ENCODE peak calls at places on chromosomes 6 and 20, in eight cellular contexts. F, D, L, M, I, P, V and J are unnamed samples.

GRCh38 chr6:138690975-138691594 is 82.5 kb upstream of the CCDC28A start:
- DNase-seq in L (peak), F (no peak), I (no peak), M (no peak), V (no peak), D (no peak), P (no peak), J (no peak)

GRCh38 chr6:90977513-90977912 is 390.6 kb upstream of the MAP3K7 start:
- DNase-seq in L (no peak), F (no peak), D (no peak), M (no peak), I (no peak), P (no peak), V (no peak), J (no peak)

GRCh38 chr6:7745942-7746341 is 20.0 kb downstream of the BMP6 start:
- DNase-seq in V (no peak), M (no peak), I (no peak), P (no peak), L (no peak), D (no peak), F (no peak), J (no peak)

GRCh38 chr6:146770275-146770964 is 171.6 kb downstream of the ADGB start:
- DNase-seq in I (no peak), M (no peak), D (no peak), F (no peak), V (no peak), P (no peak), L (no peak), J (no peak)

GRCh38 chr6:138115191-138115590 is 8.0 kb upstream of the PERP start:
- DNase-seq in M (no peak), L (no peak), D (no peak), V (no peak), F (no peak), I (no peak), P (no peak), J (no peak)

GRCh38 chr20:34083137-34083536 is 28.9 kb downstream of the EIF2S2 start:
- DNase-seq in L (peak), F (peak), V (no peak), P (no peak), D (peak), I (peak), M (no peak), J (peak)

GRCh38 chr20:8305449-8305978 is 173.4 kb downstream of the PLCB1 start:
- DNase-seq in V (peak), I (peak), P (peak), L (no peak), D (peak), M (peak), F (peak), J (peak)

GRCh38 chr6:34514593-34515472 is 41.3 kb downstream of the SPDEF start:
- DNase-seq in P (no peak), M (no peak), V (no peak), I (peak), D (no peak), F (no peak), L (peak), J (peak)

GRCh38 chr6:170203212-170203611 is 87.7 kb downstream of the DLL1 start:
- DNase-seq in M (no peak), V (peak), D (no peak), P (no peak), I (no peak), F (no peak), L (no peak), J (no peak)

GRCh38 chr20:41005361-41005729 is 23.3 kb upstream of the TOP1 start:
- DNase-seq in I (peak), D (peak), L (peak), M (peak), P (no peak), F (peak), V (no peak), J (no peak)

GRCh38 chr6:5529733-5530132 is 268.4 kb downstream of the FARS2 start:
- DNase-seq in V (no peak), L (peak), P (no peak), I (peak), M (no peak), F (no peak), D (no peak), J (no peak)

GRCh38 chr6:27025351-27025750 is 222.2 kb upstream of the PRSS16 start:
- DNase-seq in P (no peak), V (no peak), F (no peak), L (no peak), M (no peak), D (no peak), I (peak), J (no peak)

GRCh38 chr6:46046558-46047169 is 31.0 kb upstream of the CLIC5 start:
- DNase-seq in I (no peak), P (no peak), M (no peak), D (no peak), F (no peak), V (no peak), L (no peak), J (no peak)

GRCh38 chr6:72411872-72412708 is 209.8 kb upstream of the KCNQ5 start:
- DNase-seq in L (peak), F (peak), M (peak), P (peak), V (peak), D (peak), I (peak), J (peak)

GRCh38 chr6:1424306-1424927 is 35.0 kb downstream of the FOXF2 start:
- DNase-seq in M (peak), D (peak), I (peak), V (no peak), F (peak), P (peak), L (peak), J (peak)

GRCh38 chr20:39269031-39269461 is 306.9 kb downstream of the DHX35 start:
- DNase-seq in V (peak), I (peak), D (peak), P (peak), M (peak), F (peak), L (no peak), J (peak)
- TF ChIP-seq CTCF in V (peak), I (peak), D (peak), P (peak), M (peak), F (peak), L (peak), J (peak)

GRCh38 chr6:114342086-114342825 is 567 bp downstream of the HS3ST5 start:
- DNase-seq in M (no peak), P (peak), I (peak), D (peak), V (no peak), F (peak), L (no peak), J (peak)

GRCh38 chr6:114343782-114344144 is 940 bp upstream of the HS3ST5 start:
- DNase-seq in L (no peak), F (no peak), P (no peak), I (no peak), M (no peak), D (no peak), V (no peak), J (no peak)

GRCh38 chr6:114344216-114344970 is 1.6 kb upstream of the HS3ST5 start:
- DNase-seq in M (no peak), I (no peak), F (no peak), V (no peak), D (no peak), L (no peak), P (peak), J (no peak)

GRCh38 chr6:114344971-114345274 is 2.1 kb upstream of the HS3ST5 start:
- DNase-seq in V (no peak), L (no peak), F (no peak), D (no peak), P (no peak), I (no peak), M (no peak), J (no peak)

GRCh38 chr6:114342826-114343781 is at the start of gene HS3ST5:
- DNase-seq in D (peak), F (peak), I (peak), P (peak), M (peak), L (peak), V (no peak), J (peak)
- TF ChIP-seq CTCF in D (peak), F (peak), I (no peak), P (no peak), M (peak), L (peak), V (no peak), J (peak)

DNA sequence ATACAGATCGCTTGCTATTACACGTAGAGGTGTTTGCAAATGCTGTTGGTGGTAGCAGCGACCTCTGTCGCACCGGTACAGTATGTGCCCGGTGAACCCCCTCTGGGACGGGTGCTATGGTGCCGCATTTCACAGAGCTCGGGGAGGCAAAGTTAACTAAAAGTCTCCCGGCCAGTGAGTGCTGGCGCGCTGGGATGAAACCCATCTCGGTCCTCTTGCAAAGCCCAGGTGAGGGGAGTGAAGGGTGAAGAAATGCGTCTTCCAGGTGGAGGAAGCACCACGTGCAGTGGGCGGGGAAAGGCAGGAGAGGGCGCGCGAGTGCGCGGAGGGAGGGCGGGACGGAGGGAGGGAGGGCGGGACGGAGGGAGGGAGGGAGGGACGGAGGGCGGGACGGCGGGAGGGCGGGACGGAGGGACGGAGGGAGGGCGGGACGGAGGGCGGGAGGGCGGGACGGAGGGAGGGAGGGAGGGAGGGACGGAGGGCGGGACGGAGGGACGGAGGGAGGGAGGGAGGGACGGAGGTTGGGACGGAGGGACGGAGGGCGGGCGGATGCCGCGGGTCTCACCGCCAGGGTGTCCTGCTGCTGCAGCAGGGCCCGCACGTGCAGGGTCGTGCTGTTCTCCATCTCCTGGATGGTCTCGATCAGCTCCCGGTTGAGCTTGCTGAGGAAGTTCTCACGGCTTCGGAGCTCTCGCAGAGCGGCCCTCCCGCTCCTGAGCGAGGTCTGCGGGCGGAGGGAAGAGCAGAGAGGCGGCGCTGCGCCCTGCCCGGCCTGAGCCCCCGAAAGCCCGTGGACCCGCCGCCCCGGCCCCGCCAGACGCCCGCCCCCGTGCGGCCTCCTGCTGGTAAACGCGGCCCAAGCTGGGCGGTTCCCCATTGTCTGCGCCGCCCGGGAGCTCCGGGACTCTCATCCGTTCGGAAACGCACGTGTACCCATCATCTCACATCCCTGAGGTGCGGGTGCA is 11.7 kb downstream of the C20orf96 start:
- DNase-seq in P (no peak), L (no peak), V (no peak), D (no peak), M (no peak), I (no peak), F (no peak), J (no peak)
- TF ChIP-seq CTCF in P (no peak), L (no peak), V (no peak), D (no peak), M (no peak), I (peak), F (no peak), J (peak)

DNA sequence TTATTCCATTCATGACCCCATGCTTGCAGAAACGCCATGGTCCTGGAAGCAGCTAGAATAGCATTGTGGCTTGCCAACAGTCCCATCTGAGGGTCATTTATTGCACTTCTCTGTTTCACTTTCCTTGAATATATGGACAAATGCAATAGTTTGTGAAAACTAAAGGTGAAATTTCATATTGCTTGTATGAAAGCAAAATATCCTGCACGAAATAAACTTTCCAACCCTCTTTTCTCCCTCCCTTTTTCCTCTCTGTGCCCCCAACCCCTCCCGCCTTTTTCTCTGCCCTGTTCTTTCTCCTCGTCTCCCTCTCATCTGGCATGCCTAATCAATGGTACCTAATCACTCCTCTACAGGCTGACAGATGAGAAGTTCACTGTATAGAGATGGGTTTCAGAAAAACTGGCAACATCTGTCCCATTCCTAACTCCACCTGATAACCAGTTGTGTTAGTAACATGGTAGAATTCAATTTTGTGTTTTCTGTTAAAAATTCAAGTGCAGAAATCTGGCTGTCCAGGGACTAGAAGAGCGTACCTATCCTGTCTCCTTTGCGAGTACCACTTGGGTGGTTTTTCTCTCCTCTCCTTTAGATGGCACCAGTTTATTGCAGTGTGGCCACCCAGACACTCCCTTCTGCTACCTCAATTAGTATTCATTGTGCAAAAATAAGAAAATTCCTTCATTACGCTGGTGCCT is 198.6 kb downstream of the FOXA2 start:
- DNase-seq in F (peak), L (no peak), P (no peak), M (peak), D (peak), V (no peak), I (no peak), J (no peak)
- TF ChIP-seq CTCF in F (no peak), L (no peak), P (no peak), M (peak), D (peak), V (no peak), I (peak), J (peak)

GRCh38 chr6:112431803-112432202 is 84.7 kb downstream of the RFPL4B start:
- DNase-seq in D (no peak), V (no peak), L (no peak), P (no peak), I (no peak), M (no peak), F (no peak), J (no peak)

GRCh38 chr6:112433457-112433856 is 86.3 kb downstream of the RFPL4B start:
- DNase-seq in F (no peak), D (no peak), P (no peak), M (no peak), I (no peak), L (no peak), V (no peak), J (no peak)

GRCh38 chr6:112428477-112428876 is 81.3 kb downstream of the RFPL4B start:
- DNase-seq in M (no peak), L (no peak), F (no peak), I (no peak), V (no peak), P (no peak), D (no peak), J (no peak)

GRCh38 chr6:112432853-112433252 is 85.7 kb downstream of the RFPL4B start:
- DNase-seq in F (no peak), V (no peak), D (no peak), L (no peak), P (no peak), I (no peak), M (no peak), J (no peak)

GRCh38 chr6:112429226-112429625 is 82.1 kb downstream of the RFPL4B start:
- DNase-seq in P (no peak), I (peak), L (peak), V (no peak), M (no peak), D (peak), F (no peak), J (peak)
- TF ChIP-seq CTCF in P (no peak), I (peak), L (peak), V (no peak), M (no peak), D (peak), F (no peak), J (no peak)

DNA sequence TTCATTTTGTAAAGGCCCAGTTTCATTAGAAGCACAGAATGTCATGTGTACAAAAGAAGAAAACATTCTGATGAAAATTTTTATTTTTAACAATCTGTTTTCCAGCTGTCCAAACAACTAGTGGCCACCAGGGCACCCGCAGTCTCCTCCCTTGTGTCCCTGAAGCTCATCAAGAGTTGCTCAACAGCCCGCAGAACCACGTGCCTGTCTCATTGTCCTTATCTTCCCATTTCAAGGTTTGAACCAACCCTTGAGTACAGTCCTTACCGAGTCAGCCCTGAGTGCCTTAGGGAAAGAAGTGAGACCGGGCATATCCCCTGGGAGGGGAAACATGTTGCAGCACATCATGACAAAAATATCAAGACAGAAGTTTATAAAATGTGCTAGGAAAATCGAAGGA is 15.9 kb upstream of the ZNF133 start:
- DNase-seq in I (peak), F (no peak), D (no peak), L (no peak), V (no peak), P (no peak), M (peak), J (peak)
- TF ChIP-seq CTCF in I (peak), F (no peak), D (no peak), L (no peak), V (no peak), P (no peak), M (no peak), J (no peak)

DNA sequence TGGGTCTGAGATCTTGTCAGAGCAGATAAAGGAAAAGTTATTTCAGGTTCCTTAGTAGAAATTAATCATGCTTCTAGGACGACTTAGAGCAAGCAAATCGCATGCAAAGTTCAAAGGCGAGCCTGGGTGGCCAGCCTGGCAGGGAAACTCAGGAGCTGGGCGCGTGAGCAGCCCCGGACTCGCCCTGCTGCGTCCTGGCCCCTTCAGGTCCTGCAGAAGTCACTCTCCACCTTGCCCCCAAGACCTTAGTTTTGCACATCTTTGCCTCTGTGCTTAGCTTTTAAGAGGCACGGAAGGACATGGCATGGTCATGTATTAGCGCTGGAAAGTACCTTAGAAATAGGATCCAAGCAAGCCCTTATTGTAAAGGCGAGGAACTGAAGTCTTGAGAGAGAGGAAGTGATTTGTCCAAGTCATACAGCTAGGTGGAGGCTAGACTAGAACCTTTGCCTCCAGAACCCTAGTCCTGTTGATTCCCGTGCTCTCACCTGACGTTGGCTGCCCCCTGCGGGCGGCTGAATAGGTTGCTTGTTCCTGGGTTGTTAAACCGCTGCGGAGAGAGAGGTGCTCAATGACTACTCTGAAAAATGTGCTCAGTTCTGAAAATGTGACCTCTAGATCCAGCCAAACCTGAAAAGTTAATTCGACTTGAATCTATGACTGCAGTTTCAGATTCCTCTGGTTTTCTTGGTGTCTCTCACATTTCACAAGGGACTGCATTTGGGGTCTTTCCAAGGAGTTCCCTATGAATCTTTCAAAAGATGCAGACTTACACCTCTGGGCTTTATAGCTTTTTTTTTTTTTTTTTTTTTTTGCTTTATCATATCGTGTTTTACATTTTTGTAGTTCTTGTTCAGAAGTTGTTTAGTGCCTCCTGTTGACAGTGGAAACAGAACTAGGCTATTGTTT is 2.7 kb downstream of the MYB start:
- DNase-seq in L (peak), M (peak), I (peak), V (peak), D (peak), F (peak), P (peak), J (peak)
- TF ChIP-seq CTCF in L (peak), M (peak), I (peak), V (peak), D (peak), F (peak), P (peak), J (peak)

DNA sequence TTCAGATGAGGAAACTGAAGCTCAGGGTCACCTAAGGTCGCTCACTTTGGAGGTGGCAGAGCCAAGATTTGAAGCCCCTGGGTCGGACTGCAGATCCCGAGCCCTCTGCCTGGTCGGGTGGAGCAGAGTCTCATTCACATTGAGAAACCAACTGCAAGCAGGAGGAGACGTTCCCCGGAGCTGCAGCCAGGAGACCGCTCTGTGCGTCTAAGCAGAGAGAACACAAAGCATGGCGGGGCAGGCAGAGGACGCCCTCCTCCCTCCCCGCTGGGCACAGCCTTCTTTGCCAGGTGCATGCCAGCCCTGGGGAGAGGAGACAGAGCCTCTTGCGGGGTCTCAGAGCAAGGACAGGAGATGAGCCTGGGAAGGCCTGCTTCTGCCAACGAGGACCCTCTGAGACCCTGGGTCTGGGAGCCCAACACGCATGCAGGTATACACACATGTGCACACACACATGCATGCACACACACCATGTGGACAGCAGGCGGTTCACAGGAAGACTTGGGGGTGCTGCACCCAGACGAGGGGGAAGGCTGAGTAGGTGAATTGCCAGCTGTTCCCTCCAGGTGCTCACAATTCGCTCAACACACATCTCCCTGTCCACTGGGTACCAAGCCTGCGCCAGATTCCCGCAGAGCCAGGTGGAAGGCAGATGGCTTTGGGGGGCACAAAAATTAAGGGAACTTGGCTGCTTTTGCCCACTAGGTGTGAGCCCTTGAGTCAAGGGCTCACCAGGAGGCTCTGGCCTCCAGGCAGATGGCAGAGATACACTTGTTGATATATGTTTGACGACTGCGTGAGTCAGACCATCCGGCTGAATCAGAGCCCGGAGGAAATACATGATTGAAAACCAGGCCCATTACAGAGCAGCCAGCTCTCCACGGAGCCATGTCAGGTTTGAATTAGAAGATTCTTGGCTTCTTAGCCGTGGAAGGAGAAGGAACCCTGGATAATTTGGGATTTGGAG is 5.5 kb upstream of the NTSR1 start:
- DNase-seq in I (peak), P (no peak), M (peak), L (peak), F (peak), V (peak), D (no peak), J (no peak)
- TF ChIP-seq CTCF in I (peak), P (no peak), M (peak), L (peak), F (peak), V (no peak), D (no peak), J (peak)

GRCh38 chr6:29964904-29965872 is 22.9 kb downstream of the HLA-A start:
- DNase-seq in L (peak), F (peak), P (peak), D (peak), M (peak), I (peak), V (peak), J (peak)
- TF ChIP-seq CTCF in L (no peak), F (no peak), P (no peak), D (no peak), M (no peak), I (no peak), V (no peak), J (no peak)